ENCODE peak calls at places on chromosomes 11 and 22, in eight cellular contexts. I is HL-60, E is cardiac muscle cell, A is uterus, V is PC-9, K is ascending aorta, L is fibroblast of the aortic adventitia, R is upper lobe of right lung. H is an unnamed sample.

GRCh38 chr11:12787847-12788246 is 113.6 kb downstream of the TEAD1 start:
- DNase-seq in I (no peak), E (peak), A (no peak), V (peak), K (no peak), L (peak), R (no peak), H (no peak)

GRCh38 chr11:91790346-91790745 is 434.3 kb upstream of the FAT3 start:
- DNase-seq in I (no peak), E (no peak), A (no peak), V (no peak), K (no peak), L (no peak), R (no peak), H (no peak)

GRCh38 chr22:26464312-26464711 is 19.3 kb downstream of the HPS4 start:
- DNase-seq in I (no peak), E (peak), A (no peak), V (no peak), K (no peak), L (peak), R (no peak), H (peak)

GRCh38 chr22:40806711-40807110 is 12.4 kb downstream of the SLC25A17 start:
- DNase-seq in I (no peak), E (no peak), A (no peak), V (no peak), K (no peak), L (no peak), R (no peak), H (no peak)

GRCh38 chr11:86101941-86102407 is 33.1 kb upstream of the PICALM start:
- DNase-seq in I (no peak), E (no peak), A (no peak), V (no peak), K (no peak), L (peak), R (no peak), H (no peak)

GRCh38 chr22:33919591-33920501 is at the start of gene LARGE1:
- DNase-seq in I (no peak), E (peak), A (peak), V (peak), K (peak), L (peak), R (peak), H (no peak)

GRCh38 chr11:124716596-124716995 is 23.1 kb upstream of the NRGN start:
- DNase-seq in I (no peak), E (peak), A (no peak), V (no peak), K (no peak), L (peak), R (no peak), H (no peak)

GRCh38 chr22:22161924-22162851 is 82.4 kb upstream of the VPREB1 start:
- DNase-seq in I (no peak), E (no peak), A (no peak), V (no peak), K (no peak), L (no peak), R (no peak), H (no peak)

GRCh38 chr11:33742249-33742851 is 6.1 kb upstream of the CD59 start:
- DNase-seq in I (no peak), E (peak), A (no peak), V (no peak), K (no peak), L (peak), R (no peak), H (no peak)

GRCh38 chr11:73242291-73243092 is 24.4 kb downstream of the P2RY2 start:
- DNase-seq in I (peak), E (peak), A (peak), V (peak), K (peak), L (peak), R (peak), H (peak)

GRCh38 chr11:44899959-44900358 is 50.7 kb downstream of the TP53I11 start:
- DNase-seq in I (no peak), E (peak), A (peak), V (no peak), K (no peak), L (peak), R (no peak), H (no peak)

GRCh38 chr11:120830092-120830491 is 193.8 kb upstream of the TBCEL start:
- DNase-seq in I (no peak), E (no peak), A (no peak), V (no peak), K (no peak), L (no peak), R (peak), H (no peak)

GRCh38 chr22:42268852-42269406 is 1.5 kb downstream of the TCF20 start:
- DNase-seq in I (no peak), E (no peak), A (no peak), V (no peak), K (no peak), L (no peak), R (no peak), H (no peak)

GRCh38 chr11:39365809-39366436 is 2093.5 kb downstream of the LRRC4C start:
- DNase-seq in I (no peak), E (no peak), A (no peak), V (peak), K (no peak), L (peak), R (no peak), H (no peak)

GRCh38 chr11:83938148-83938547 is 652.0 kb upstream of the CCDC90B start:
- DNase-seq in I (no peak), E (no peak), A (no peak), V (no peak), K (no peak), L (no peak), R (no peak), H (no peak)

GRCh38 chr22:37331811-37332536 is 49.7 kb downstream of the CYTH4 start:
- DNase-seq in I (peak), E (no peak), A (no peak), V (no peak), K (no peak), L (no peak), R (no peak), H (no peak)

GRCh38 chr11:75893202-75893601 is 78.2 kb downstream of the UVRAG start:
- DNase-seq in I (no peak), E (no peak), A (no peak), V (no peak), K (no peak), L (no peak), R (no peak), H (no peak)

GRCh38 chr22:39534092-39534506 is 1.6 kb upstream of the RPS19BP1 start:
- DNase-seq in I (no peak), E (no peak), A (no peak), V (no peak), K (no peak), L (no peak), R (no peak), H (no peak)

GRCh38 chr22:29704528-29705285 is 15.1 kb upstream of the CABP7 start:
- DNase-seq in I (no peak), E (peak), A (no peak), V (no peak), K (no peak), L (peak), R (no peak), H (peak)

GRCh38 chr11:63870351-63871197 is 31.7 kb downstream of the MARK2 start:
- DNase-seq in I (no peak), E (no peak), A (no peak), V (no peak), K (no peak), L (no peak), R (no peak), H (no peak)

GRCh38 chr11:106925245-106925644 is 93.0 kb downstream of the GUCY1A2 start:
- DNase-seq in I (no peak), E (no peak), A (no peak), V (no peak), K (no peak), L (peak), R (no peak), H (no peak)

GRCh38 chr11:9397746-9398680 is 13.6 kb downstream of the IPO7 start:
- DNase-seq in I (no peak), E (no peak), A (no peak), V (no peak), K (no peak), L (peak), R (no peak), H (no peak)

GRCh38 chr22:36873614-36874308 is 13.0 kb downstream of the NCF4 start:
- DNase-seq in I (peak), E (peak), A (peak), V (peak), K (no peak), L (peak), R (peak), H (no peak)

GRCh38 chr11:72373163-72373562 is 61.2 kb downstream of the CLPB start:
- DNase-seq in I (no peak), E (no peak), A (no peak), V (no peak), K (no peak), L (no peak), R (no peak), H (no peak)

GRCh38 chr11:120217941-120218694 is 7.3 kb downstream of the OAF start:
- DNase-seq in I (no peak), E (no peak), A (no peak), V (no peak), K (no peak), L (no peak), R (no peak), H (peak)

GRCh38 chr22:44292007-44292370 is 20.8 kb downstream of the SHISAL1 start:
- DNase-seq in I (no peak), E (no peak), A (peak), V (no peak), K (no peak), L (no peak), R (no peak), H (no peak)

GRCh38 chr11:57776101-57776511 is 14.5 kb downstream of the CTNND1 start:
- DNase-seq in I (no peak), E (peak), A (no peak), V (no peak), K (no peak), L (peak), R (no peak), H (no peak)

GRCh38 chr22:27215826-27216320 is 558.5 kb downstream of the MIAT start:
- DNase-seq in I (no peak), E (no peak), A (no peak), V (no peak), K (no peak), L (no peak), R (no peak), H (no peak)

GRCh38 chr11:86118201-86118600 is 49.3 kb upstream of the PICALM start:
- DNase-seq in I (no peak), E (no peak), A (no peak), V (no peak), K (no peak), L (no peak), R (no peak), H (no peak)

GRCh38 chr22:25722223-25723015 is 19.6 kb upstream of the MYO18B start:
- DNase-seq in I (no peak), E (no peak), A (no peak), V (no peak), K (no peak), L (no peak), R (no peak), H (no peak)

GRCh38 chr11:36540998-36541397 is 26.8 kb upstream of the RAG1 start:
- DNase-seq in I (peak), E (peak), A (no peak), V (peak), K (no peak), L (peak), R (no peak), H (no peak)

GRCh38 chr11:116928102-116928777 is 90.8 kb upstream of the APOA1 start:
- DNase-seq in I (peak), E (peak), A (no peak), V (no peak), K (no peak), L (no peak), R (no peak), H (no peak)

GRCh38 chr11:34339149-34340064 is 18.4 kb downstream of the ABTB2 start:
- DNase-seq in I (peak), E (peak), A (no peak), V (no peak), K (no peak), L (peak), R (no peak), H (no peak)

GRCh38 chr11:118287006-118287405 is 17.5 kb upstream of the CD3E start:
- DNase-seq in I (no peak), E (peak), A (no peak), V (no peak), K (no peak), L (peak), R (no peak), H (no peak)

GRCh38 chr22:31683181-31684105 is 21.4 kb upstream of the PISD start:
- DNase-seq in I (no peak), E (no peak), A (no peak), V (no peak), K (no peak), L (no peak), R (no peak), H (no peak)

GRCh38 chr11:11535611-11536010 is 86.2 kb downstream of the GALNT18 start:
- DNase-seq in I (no peak), E (no peak), A (no peak), V (no peak), K (no peak), L (no peak), R (no peak), H (no peak)

GRCh38 chr22:30253205-30253852 is 6.8 kb upstream of the LIF start:
- DNase-seq in I (no peak), E (peak), A (peak), V (peak), K (no peak), L (peak), R (peak), H (peak)

GRCh38 chr11:28616566-28616965 is 508.4 kb downstream of the METTL15 start:
- DNase-seq in I (no peak), E (no peak), A (no peak), V (no peak), K (no peak), L (no peak), R (no peak), H (no peak)

GRCh38 chr22:48441553-48441850 is 1386.2 kb downstream of the BRD1 start:
- DNase-seq in I (no peak), E (no peak), A (no peak), V (no peak), K (no peak), L (no peak), R (no peak), H (no peak)

GRCh38 chr22:48442663-48443062 is 1385.0 kb downstream of the BRD1 start:
- DNase-seq in I (no peak), E (no peak), A (no peak), V (no peak), K (no peak), L (no peak), R (no peak), H (no peak)

GRCh38 chr22:48445113-48445827 is 1382.4 kb downstream of the BRD1 start:
- DNase-seq in I (no peak), E (no peak), A (no peak), V (no peak), K (no peak), L (no peak), R (no peak), H (no peak)

GRCh38 chr22:48444320-48445112 is 1383.2 kb downstream of the BRD1 start:
- DNase-seq in I (no peak), E (no peak), A (no peak), V (no peak), K (no peak), L (no peak), R (no peak), H (no peak)

GRCh38 chr22:48443680-48444079 is 1384.0 kb downstream of the BRD1 start:
- DNase-seq in I (no peak), E (no peak), A (no peak), V (no peak), K (no peak), L (no peak), R (no peak), H (no peak)
- H3K4me3 ChIP-seq in I (no peak), E (no peak), A (no peak), V (no peak), K (no peak), L (no peak), R (no peak), H (no peak)

GRCh38 chr22:35686298-35686697 is 31.4 kb upstream of the APOL5 start:
- DNase-seq in I (no peak), E (no peak), A (no peak), V (no peak), K (no peak), L (no peak), R (no peak), H (no peak)
- H3K4me3 ChIP-seq in I (no peak), E (no peak), A (no peak), V (no peak), K (no peak), L (no peak), R (no peak), H (no peak)

GRCh38 chr11:122793500-122793899 is 44.8 kb upstream of the CRTAM start:
- DNase-seq in I (no peak), E (no peak), A (no peak), V (no peak), K (no peak), L (no peak), R (no peak), H (no peak)

GRCh38 chr11:122802876-122803275 is 35.4 kb upstream of the CRTAM start:
- DNase-seq in I (no peak), E (no peak), A (no peak), V (no peak), K (no peak), L (no peak), R (no peak), H (no peak)

GRCh38 chr11:122796128-122796717 is 42.1 kb upstream of the CRTAM start:
- DNase-seq in I (peak), E (peak), A (no peak), V (peak), K (no peak), L (peak), R (peak), H (peak)

GRCh38 chr11:122795281-122795680 is 43.0 kb upstream of the CRTAM start:
- DNase-seq in I (no peak), E (no peak), A (no peak), V (no peak), K (no peak), L (no peak), R (no peak), H (no peak)

DNA sequence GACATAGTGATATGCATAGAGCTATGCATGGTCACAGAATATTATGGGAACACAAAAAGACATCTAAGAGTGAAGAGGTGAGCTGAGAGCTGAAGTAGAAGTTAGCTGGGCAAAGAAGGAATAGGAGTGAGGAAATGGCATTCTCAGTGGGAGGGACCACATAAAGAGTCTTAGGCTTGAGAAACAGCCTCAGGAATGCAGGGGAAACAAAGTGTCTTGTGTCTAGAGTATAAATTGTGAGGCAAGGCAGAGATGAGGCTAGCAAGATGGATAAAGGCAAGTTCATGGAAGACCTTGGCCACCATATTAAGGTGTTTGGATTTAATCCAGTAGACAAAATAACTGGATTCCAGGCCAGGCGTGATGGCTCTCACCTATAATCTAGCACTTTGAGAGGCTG is 40.6 kb upstream of the CRTAM start:
- DNase-seq in I (no peak), E (peak), A (no peak), V (no peak), K (no peak), L (no peak), R (no peak), H (no peak)
- H3K4me3 ChIP-seq in I (no peak), E (no peak), A (no peak), V (no peak), K (no peak), L (no peak), R (no peak), H (no peak)

GRCh38 chr22:23305922-23306374 is 125.6 kb downstream of the BCR start:
- DNase-seq in I (no peak), E (peak), A (peak), V (no peak), K (peak), L (peak), R (peak), H (peak)
- H3K4me3 ChIP-seq in I (no peak), E (no peak), A (no peak), V (no peak), K (no peak), L (no peak), R (peak), H (peak)

GRCh38 chr11:18012906-18013781 is at the start of gene SERGEF:
- DNase-seq in I (peak), E (peak), A (peak), V (peak), K (peak), L (peak), R (peak), H (peak)
- H3K4me3 ChIP-seq in I (peak), E (peak), A (peak), V (peak), K (peak), L (peak), R (peak), H (peak)

DNA sequence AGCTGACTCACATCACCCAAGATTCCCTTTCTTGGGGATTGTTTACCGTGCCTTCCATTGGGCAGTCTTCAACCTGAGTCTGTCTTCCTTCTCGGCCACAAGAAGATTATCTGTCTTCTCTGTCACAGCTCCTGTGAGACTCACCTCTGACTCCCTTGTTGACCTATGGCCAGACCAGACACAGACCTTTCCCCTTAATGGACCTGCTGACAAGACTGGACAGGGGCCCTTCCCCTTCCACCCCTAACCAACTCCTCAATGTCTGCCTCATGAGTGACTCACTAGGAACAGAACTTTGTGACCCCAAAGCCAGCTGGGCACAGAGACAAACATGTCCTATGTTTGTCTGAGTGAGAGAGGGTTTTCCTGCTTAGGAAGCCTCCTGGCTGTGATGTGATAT is 405.0 kb downstream of the BRD1 start:
- DNase-seq in I (no peak), E (no peak), A (no peak), V (no peak), K (no peak), L (no peak), R (no peak), H (no peak)
- H3K4me3 ChIP-seq in I (no peak), E (no peak), A (no peak), V (no peak), K (no peak), L (no peak), R (no peak), H (no peak)

DNA sequence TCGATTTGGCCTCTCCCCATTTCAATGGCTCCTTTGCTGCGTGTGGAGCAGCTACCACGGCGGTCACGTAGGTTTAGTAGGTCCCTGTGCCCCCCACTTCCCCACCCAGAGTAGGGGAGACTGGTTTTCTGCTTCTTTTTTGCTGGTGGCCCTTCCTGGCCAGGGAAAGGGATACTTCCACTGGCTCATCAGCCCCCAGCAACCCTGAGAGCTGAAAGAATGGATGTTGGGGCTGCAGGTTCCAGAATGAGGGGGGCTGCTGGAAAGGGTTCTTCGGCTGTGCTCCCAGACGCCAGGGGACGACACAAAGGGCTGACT is 78.8 kb upstream of the WNT7B start:
- DNase-seq in I (no peak), E (no peak), A (no peak), V (no peak), K (peak), L (no peak), R (no peak), H (no peak)
- H3K4me3 ChIP-seq in I (no peak), E (no peak), A (peak), V (no peak), K (peak), L (peak), R (peak), H (peak)

DNA sequence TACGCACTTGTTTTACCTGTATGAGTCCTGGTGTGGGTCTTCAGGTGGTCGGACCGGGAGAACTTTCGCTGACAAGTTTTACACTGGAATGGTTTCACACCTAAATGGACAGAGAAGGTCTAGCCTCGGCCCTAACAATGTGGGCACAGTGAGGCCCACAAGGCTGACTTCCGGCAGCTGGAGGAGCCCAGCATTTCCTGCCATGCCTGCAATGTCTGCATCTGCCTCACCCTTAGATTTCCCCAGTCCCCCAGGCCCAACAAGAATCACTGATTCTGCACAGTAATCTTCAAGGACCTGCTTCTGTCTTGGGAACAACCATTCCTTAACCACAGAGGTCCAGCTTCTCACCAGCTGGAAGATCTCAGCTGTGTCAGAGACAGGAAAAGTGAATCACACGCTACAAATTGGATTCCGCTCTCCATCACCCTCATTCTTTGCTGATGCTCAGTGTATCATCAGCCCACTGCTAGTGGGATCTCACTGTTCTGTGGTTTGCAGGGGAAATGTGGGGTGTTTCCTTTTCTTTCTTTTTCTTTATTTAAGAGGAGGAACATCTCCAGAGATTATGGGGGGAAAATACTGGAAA is 43.3 kb downstream of the WT1 start:
- DNase-seq in I (no peak), E (peak), A (no peak), V (no peak), K (no peak), L (peak), R (no peak), H (no peak)
- H3K4me3 ChIP-seq in I (no peak), E (no peak), A (no peak), V (no peak), K (no peak), L (no peak), R (no peak), H (no peak)